ENCODE peak calls at places on chromosomes 13 and 19, in six cellular contexts. J is mucosa of descending colon, D is right cardiac atrium, B is thoracic aorta, A is tibial artery, T is body of pancreas. W is an unnamed sample.

GRCh38 chr13:99823961-99824360 is 147.6 kb downstream of the ZIC5 start:
- DNase-seq in T (no peak), J (no peak), A (no peak), D (no peak), B (no peak), W (no peak)

GRCh38 chr13:94061316-94061715 is 418.2 kb downstream of the DCT start:
- DNase-seq in A (no peak), D (no peak), T (no peak), J (no peak), B (no peak), W (no peak)

GRCh38 chr19:55536951-55537740 is at the start of gene SBK2:
- DNase-seq in D (peak; percentile 86), J (no peak), T (no peak), B (no peak), A (no peak), W (no peak)

GRCh38 chr19:17883627-17884413 is 12.1 kb downstream of the SLC5A5 start:
- DNase-seq in B (no peak), T (no peak), A (no peak), D (no peak), J (no peak), W (no peak)

GRCh38 chr19:16976471-16976870 is 50.1 kb downstream of the CPAMD8 start:
- DNase-seq in B (no peak), D (no peak), A (no peak), T (no peak), J (no peak), W (no peak)

GRCh38 chr19:17234911-17235617 is 9.0 kb downstream of the OCEL1 start:
- DNase-seq in J (peak; percentile 80), A (no peak), B (no peak), D (peak; percentile 84), T (peak; percentile 51), W (no peak)

GRCh38 chr13:42333613-42334328 is 61.8 kb downstream of the AKAP11 start:
- DNase-seq in B (no peak), J (no peak), A (no peak), T (no peak), D (peak; percentile 46), W (no peak)

GRCh38 chr13:64723735-64724134 is 2506.4 kb downstream of the PCDH9 start:
- DNase-seq in A (no peak), B (no peak), D (no peak), J (no peak), T (no peak), W (peak; percentile 87)

GRCh38 chr13:66926851-66927524 is 303.1 kb downstream of the PCDH9 start:
- DNase-seq in A (no peak), J (no peak), D (no peak), B (no peak), T (no peak), W (no peak)

GRCh38 chr19:39426170-39426569 is 9.6 kb downstream of the RPS16 start:
- DNase-seq in J (no peak), A (no peak), T (no peak), D (no peak), B (no peak), W (no peak)

GRCh38 chr19:53875602-53876340 is 6.2 kb upstream of the PRKCG start:
- DNase-seq in D (no peak), B (no peak), J (no peak), A (no peak), T (no peak), W (no peak)

GRCh38 chr13:110376120-110376519 is 69.0 kb downstream of the COL4A2 start:
- DNase-seq in J (no peak), T (no peak), B (no peak), D (no peak), A (no peak), W (no peak)

GRCh38 chr19:6721113-6721474 is 644 bp upstream of the C3 start:
- DNase-seq in J (no peak), D (no peak), A (no peak), B (no peak), T (no peak), W (no peak)

GRCh38 chr13:102327119-102327617 is 74.7 kb downstream of the FGF14 start:
- DNase-seq in A (no peak), T (no peak), D (no peak), B (no peak), J (no peak), W (no peak)

GRCh38 chr19:4671182-4671851 is 1.2 kb upstream of the MYDGF start:
- DNase-seq in B (no peak), J (no peak), A (no peak), T (no peak), D (no peak), W (no peak)

GRCh38 chr19:6248341-6248740 is 31.4 kb downstream of the MLLT1 start:
- DNase-seq in J (no peak), T (no peak), D (no peak), B (no peak), A (no peak), W (no peak)

GRCh38 chr19:17680235-17680722 is 7.9 kb downstream of the UNC13A start:
- DNase-seq in T (peak; percentile 71), D (peak; percentile 91), A (peak; percentile 94), J (peak; percentile 65), B (peak; percentile 60), W (peak; percentile 36)

GRCh38 chr13:72507394-72508199 is 219.8 kb downstream of the MZT1 start:
- DNase-seq in J (no peak), B (no peak), A (no peak), T (no peak), D (no peak), W (no peak)

GRCh38 chr19:13984875-13985741 is 21.0 kb downstream of the RFX1 start:
- DNase-seq in B (no peak), T (no peak), J (no peak), A (no peak), D (no peak), W (no peak)

GRCh38 chr19:14758816-14759215 is 19.5 kb downstream of the ADGRE2 start:
- DNase-seq in B (no peak), T (peak; percentile 13), J (no peak), D (no peak), A (no peak), W (no peak)

GRCh38 chr19:48728882-48729645 is 9.5 kb upstream of the MAMSTR start:
- DNase-seq in A (no peak), T (no peak), B (no peak), J (no peak), D (peak; percentile 68), W (no peak)

GRCh38 chr13:24502567-24503375 is 9.8 kb downstream of the PARP4 start:
- DNase-seq in D (peak; percentile 63), T (no peak), B (no peak), A (no peak), J (peak; percentile 64), W (peak; percentile 61)

GRCh38 chr13:28820099-28821051 is at the start of gene MTUS2:
- DNase-seq in B (no peak), J (no peak), A (no peak), T (peak; percentile 15), D (peak; percentile 49), W (no peak)

GRCh38 chr19:42199440-42200115 is 17.9 kb downstream of the DEDD2 start:
- DNase-seq in J (peak; percentile 87), B (no peak), A (no peak), T (peak; percentile 50), D (peak; percentile 78), W (no peak)

GRCh38 chr19:5308471-5309437 is 31.9 kb downstream of the PTPRS start:
- DNase-seq in A (peak; percentile 92), B (peak; percentile 41), J (peak; percentile 78), D (peak; percentile 92), T (peak; percentile 74), W (peak; percentile 64)

GRCh38 chr13:20231839-20232555 is at the start of gene GJB6:
- DNase-seq in A (no peak), T (no peak), J (no peak), B (no peak), D (no peak), W (no peak)

GRCh38 chr19:7600721-7601120 is 5.1 kb downstream of the CAMSAP3 start:
- DNase-seq in A (no peak), D (no peak), T (no peak), B (no peak), J (no peak), W (no peak)

GRCh38 chr19:13155472-13156284 is 5.5 kb downstream of the IER2 start:
- DNase-seq in J (peak; percentile 93), T (peak; percentile 88), D (peak; percentile 92), B (no peak), A (peak; percentile 92), W (no peak)

GRCh38 chr19:49879243-49879960 is 1.9 kb downstream of the TBC1D17 start:
- DNase-seq in D (peak; percentile 42), A (no peak), T (no peak), B (no peak), J (no peak), W (no peak)

GRCh38 chr13:20410726-20411125 is 114.9 kb downstream of the CRYL1 start:
- DNase-seq in A (no peak), T (no peak), B (no peak), D (no peak), J (no peak), W (no peak)

GRCh38 chr19:459724-460511 is 915 bp downstream of the SHC2 start:
- DNase-seq in J (no peak), T (peak; percentile 74), D (peak; percentile 88), A (peak; percentile 70), B (no peak), W (peak; percentile 31)

GRCh38 chr13:48424212-48424611 is 11.3 kb upstream of the LPAR6 start:
- DNase-seq in A (no peak), J (no peak), T (no peak), B (no peak), D (no peak), W (no peak)
- H3K9me3 ChIP-seq in A (no peaks in the 10 kb centered on the region), J (peaks cover 5% of the 10 kb centered on the region), T (no peaks in the 10 kb centered on the region), B (no peaks in the 10 kb centered on the region), D (no peaks in the 10 kb centered on the region), W (no peaks in the 10 kb centered on the region)

DNA sequence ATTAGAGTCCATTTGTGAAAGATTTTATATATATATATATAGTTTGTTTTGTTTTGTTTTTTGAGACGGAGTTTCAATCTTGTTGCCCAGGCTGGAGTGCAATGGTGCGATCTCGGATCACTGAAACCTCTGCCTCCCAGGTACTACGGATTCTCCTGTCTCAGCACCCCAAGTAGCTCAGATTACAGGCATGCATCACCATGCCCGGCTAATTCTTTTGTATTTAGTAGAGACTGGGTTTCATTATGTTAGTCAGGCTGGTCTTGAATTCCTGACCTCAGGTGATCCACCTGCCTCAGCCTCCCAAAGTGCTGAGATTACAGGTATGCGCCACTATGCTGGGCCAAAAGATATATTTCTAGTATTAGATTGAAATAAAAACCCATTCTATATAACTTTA is 4.0 kb upstream of the ZNF701 start:
- DNase-seq in J (no peak), D (no peak), B (no peak), T (no peak), A (no peak), W (no peak)
- H3K9me3 ChIP-seq in J (peaks cover 86% of the 10 kb centered on the region), D (no peaks in the 10 kb centered on the region), B (peaks cover 28% of the 10 kb centered on the region), T (peaks cover 15% of the 10 kb centered on the region), A (no peaks in the 10 kb centered on the region), W (peaks cover 5% of the 10 kb centered on the region)

GRCh38 chr19:9407827-9408226 is 27.5 kb downstream of the ZNF266 start:
- DNase-seq in A (no peak), T (no peak), D (no peak), J (no peak), B (no peak), W (no peak)
- H3K9me3 ChIP-seq in A (peaks cover 18% of the 10 kb centered on the region), T (peaks cover 63% of the 10 kb centered on the region), D (peaks cover 3% of the 10 kb centered on the region), J (peaks cover 94% of the 10 kb centered on the region), B (peaks cover 62% of the 10 kb centered on the region), W (peaks cover 31% of the 10 kb centered on the region)

DNA sequence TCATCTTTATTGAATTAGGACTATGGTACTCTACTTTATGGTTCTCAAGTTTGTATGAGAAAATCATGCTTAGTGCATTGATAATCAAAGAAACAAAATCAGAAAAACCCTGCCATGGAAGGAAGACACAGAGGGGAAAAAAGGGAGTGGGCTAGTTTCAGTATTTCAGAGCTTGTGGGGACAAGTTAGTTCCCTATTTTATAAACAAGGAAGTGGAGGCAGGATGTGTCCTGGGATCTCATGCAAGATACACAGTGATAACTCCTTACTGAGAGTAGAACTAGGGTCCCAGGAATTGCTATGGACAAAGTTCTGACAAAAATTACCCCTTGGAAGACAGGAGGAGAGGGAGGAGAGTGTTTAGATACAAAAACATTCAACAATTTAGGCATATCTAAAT is 1277.3 kb downstream of the UQCRFS1 start:
- DNase-seq in D (no peak), A (no peak), J (no peak), B (no peak), T (no peak), W (no peak)
- H3K9me3 ChIP-seq in D (no peaks in the 10 kb centered on the region), A (no peaks in the 10 kb centered on the region), J (no peaks in the 10 kb centered on the region), B (no peaks in the 10 kb centered on the region), T (no peaks in the 10 kb centered on the region), W (no peaks in the 10 kb centered on the region)

W was measured in SJSA1.